ENCODE peak calls at places on chromosomes 12 and 14, in five cellular contexts. O, C, L, G and M are unnamed samples.

GRCh38 chr12:480831-481230 is 21.1 kb downstream of the B4GALNT3 start:
- DNase-seq in L (peak), G (peak), C (peak), O (no peak), M (no peak)

GRCh38 chr12:121711925-121712461 is 559 bp upstream of the TMEM120B start:
- DNase-seq in L (no peak), C (no peak), O (no peak), G (no peak), M (no peak)

GRCh38 chr12:116372815-116373214 is 95.3 kb upstream of the MED13L start:
- DNase-seq in L (no peak), C (no peak), O (no peak), G (peak), M (no peak)

GRCh38 chr12:44930972-44931600 is 55.0 kb upstream of the NELL2 start:
- DNase-seq in O (no peak), C (peak), L (no peak), G (peak), M (peak)

GRCh38 chr12:67531519-67531918 is 117.0 kb upstream of the DYRK2 start:
- DNase-seq in C (no peak), G (no peak), L (no peak), O (no peak), M (no peak)

GRCh38 chr12:78933014-78933413 is 68.4 kb downstream of the SYT1 start:
- DNase-seq in O (no peak), L (no peak), C (peak), G (no peak), M (no peak)

GRCh38 chr12:67042697-67043131 is 226.4 kb upstream of the CAND1 start:
- DNase-seq in G (peak), C (peak), L (peak), O (no peak), M (no peak)

GRCh38 chr14:32230181-32230580 is 27.1 kb upstream of the RNU6-8 start:
- DNase-seq in L (no peak), O (no peak), C (peak), G (peak), M (no peak)

GRCh38 chr12:124625867-124626675 is 58.7 kb upstream of the NCOR2 start:
- DNase-seq in G (peak), O (no peak), C (peak), L (no peak), M (no peak)

GRCh38 chr14:68816183-68816942 is 23.5 kb upstream of the ZFP36L1 start:
- DNase-seq in G (peak), L (peak), C (peak), O (peak), M (peak)

GRCh38 chr12:113758165-113758924 is 207.8 kb downstream of the RBM19 start:
- DNase-seq in L (no peak), G (no peak), C (no peak), O (no peak), M (no peak)

GRCh38 chr14:79552778-79553177 is 658.5 kb downstream of the DIO2 start:
- DNase-seq in O (no peak), L (no peak), G (no peak), C (no peak), M (no peak)

GRCh38 chr12:56153291-56154065 is 1.1 kb downstream of the MYL6B start:
- DNase-seq in C (no peak), O (no peak), L (no peak), G (no peak), M (no peak)

GRCh38 chr12:117047810-117048584 is 51.2 kb downstream of the TESC start:
- DNase-seq in G (peak), O (no peak), L (no peak), C (peak), M (no peak)

GRCh38 chr12:20370001-20370381 is 1.7 kb downstream of the PDE3A start:
- DNase-seq in C (no peak), O (peak), G (peak), L (peak), M (no peak)

GRCh38 chr12:75994069-75994740 is 37.4 kb downstream of the PHLDA1 start:
- DNase-seq in O (no peak), L (no peak), G (no peak), C (no peak), M (no peak)

GRCh38 chr12:121522962-121523361 is 57.9 kb downstream of the KDM2B start:
- DNase-seq in L (no peak), G (no peak), O (no peak), C (no peak), M (no peak)

GRCh38 chr12:58847876-58848600 is 72.3 kb downstream of the LRIG3 start:
- DNase-seq in C (no peak), L (no peak), G (no peak), O (no peak), M (no peak)

GRCh38 chr14:100880271-100881101 is 23.0 kb downstream of the RTL1 start:
- DNase-seq in C (no peak), L (no peak), G (no peak), O (no peak), M (no peak)

GRCh38 chr12:132601171-132601883 is 9.1 kb downstream of the LRCOL1 start:
- DNase-seq in L (no peak), C (no peak), O (no peak), G (no peak), M (no peak)

GRCh38 chr12:94951071-94951639 is 52.3 kb downstream of the NDUFA12 start:
- DNase-seq in O (no peak), L (no peak), C (no peak), G (no peak), M (no peak)

GRCh38 chr12:104182144-104182543 is 33.4 kb upstream of the TXNRD1 start:
- DNase-seq in G (no peak), C (peak), L (no peak), O (no peak), M (no peak)

GRCh38 chr12:84660139-84660538 is 252.5 kb downstream of the SLC6A15 start:
- DNase-seq in C (no peak), L (no peak), O (no peak), G (no peak), M (no peak)

GRCh38 chr12:114709112-114709511 is 25.1 kb upstream of the TBX3 start:
- DNase-seq in O (no peak), L (no peak), C (no peak), G (no peak), M (no peak)

GRCh38 chr12:113889806-113890581 is 76.1 kb downstream of the RBM19 start:
- DNase-seq in G (no peak), O (no peak), L (no peak), C (no peak), M (no peak)

GRCh38 chr12:85076688-85077430 is 40.7 kb downstream of the LRRIQ1 start:
- DNase-seq in G (peak), O (no peak), L (no peak), C (peak), M (peak)

GRCh38 chr12:98894412-98895085 is 249.5 kb downstream of the APAF1 start:
- DNase-seq in L (peak), G (no peak), O (peak), C (no peak), M (no peak)

GRCh38 chr14:105616802-105617192 is 90.4 kb downstream of the TMEM121 start:
- DNase-seq in C (no peak), L (no peak), O (no peak), G (no peak), M (no peak)

GRCh38 chr14:81169711-81170103 is 51.1 kb downstream of the GTF2A1 start:
- DNase-seq in L (peak), G (peak), O (no peak), C (peak), M (no peak)
- H4K91ac ChIP-seq in L (no peak), G (peak), O (peak), C (peak), M (no peak)

DNA sequence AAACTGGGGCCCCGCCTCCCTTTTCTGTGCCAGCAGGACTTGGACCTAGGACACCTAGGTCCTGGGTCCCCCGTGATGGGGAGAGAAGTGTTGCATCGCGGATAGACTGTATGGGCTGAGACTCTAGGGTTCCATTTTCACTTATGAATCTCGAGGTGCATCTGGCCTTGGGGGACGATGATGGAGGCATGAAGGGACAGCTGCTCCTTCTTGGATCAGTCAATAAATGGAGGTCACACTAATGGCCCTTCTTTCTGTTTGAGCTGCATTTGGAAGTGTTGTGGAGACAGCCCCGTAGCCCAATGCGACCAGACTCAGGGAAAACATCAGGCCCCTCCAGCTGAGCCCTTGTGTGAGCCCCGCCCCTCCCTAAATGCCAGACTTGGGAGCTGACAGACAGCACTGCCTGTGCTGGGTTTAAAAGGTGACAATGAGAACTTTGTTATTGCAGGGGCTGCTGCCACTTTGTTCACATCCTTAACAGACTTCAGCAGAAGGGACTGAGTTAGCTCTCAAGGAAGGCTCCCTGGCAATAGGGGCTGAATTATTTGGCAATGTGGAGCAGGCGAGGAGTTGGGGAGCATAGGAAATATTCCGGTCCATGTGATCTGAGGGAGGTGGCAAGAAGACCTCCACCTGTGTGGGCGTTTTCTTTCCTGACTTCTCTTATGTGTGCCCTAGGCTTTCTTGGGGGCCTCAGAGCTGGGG is 838 bp downstream of the DTX3 start:
- DNase-seq in O (no peak), G (no peak), L (no peak), C (no peak), M (no peak)
- H4K91ac ChIP-seq in O (peak), G (peak), L (no peak), C (peak), M (no peak)

DNA sequence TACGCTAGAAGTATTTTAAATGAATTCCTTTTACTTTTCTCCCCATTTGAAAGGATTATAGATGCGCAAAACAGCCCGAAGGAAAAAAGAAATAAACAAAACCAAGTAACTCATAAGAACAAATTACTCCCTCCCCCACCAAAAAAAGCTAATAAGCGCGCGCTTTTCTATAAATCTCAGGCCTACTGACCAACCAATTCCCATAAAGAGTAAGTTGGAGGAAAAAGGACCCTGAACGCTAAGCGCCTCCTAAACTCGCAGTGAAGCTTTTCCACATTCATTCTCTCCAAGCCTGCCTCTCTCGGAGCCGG is 583 bp downstream of the MBIP start:
- DNase-seq in C (peak), O (no peak), L (no peak), G (no peak), M (no peak)
- H4K91ac ChIP-seq in C (peak), O (no peak), L (no peak), G (peak), M (no peak)

GRCh38 chr14:65169351-65169750 is 67.0 kb upstream of the MAX start:
- DNase-seq in O (no peak), G (peak), C (peak), L (no peak), M (no peak)
- H4K91ac ChIP-seq in O (no peak), G (no peak), C (no peak), L (no peak), M (no peak)

DNA sequence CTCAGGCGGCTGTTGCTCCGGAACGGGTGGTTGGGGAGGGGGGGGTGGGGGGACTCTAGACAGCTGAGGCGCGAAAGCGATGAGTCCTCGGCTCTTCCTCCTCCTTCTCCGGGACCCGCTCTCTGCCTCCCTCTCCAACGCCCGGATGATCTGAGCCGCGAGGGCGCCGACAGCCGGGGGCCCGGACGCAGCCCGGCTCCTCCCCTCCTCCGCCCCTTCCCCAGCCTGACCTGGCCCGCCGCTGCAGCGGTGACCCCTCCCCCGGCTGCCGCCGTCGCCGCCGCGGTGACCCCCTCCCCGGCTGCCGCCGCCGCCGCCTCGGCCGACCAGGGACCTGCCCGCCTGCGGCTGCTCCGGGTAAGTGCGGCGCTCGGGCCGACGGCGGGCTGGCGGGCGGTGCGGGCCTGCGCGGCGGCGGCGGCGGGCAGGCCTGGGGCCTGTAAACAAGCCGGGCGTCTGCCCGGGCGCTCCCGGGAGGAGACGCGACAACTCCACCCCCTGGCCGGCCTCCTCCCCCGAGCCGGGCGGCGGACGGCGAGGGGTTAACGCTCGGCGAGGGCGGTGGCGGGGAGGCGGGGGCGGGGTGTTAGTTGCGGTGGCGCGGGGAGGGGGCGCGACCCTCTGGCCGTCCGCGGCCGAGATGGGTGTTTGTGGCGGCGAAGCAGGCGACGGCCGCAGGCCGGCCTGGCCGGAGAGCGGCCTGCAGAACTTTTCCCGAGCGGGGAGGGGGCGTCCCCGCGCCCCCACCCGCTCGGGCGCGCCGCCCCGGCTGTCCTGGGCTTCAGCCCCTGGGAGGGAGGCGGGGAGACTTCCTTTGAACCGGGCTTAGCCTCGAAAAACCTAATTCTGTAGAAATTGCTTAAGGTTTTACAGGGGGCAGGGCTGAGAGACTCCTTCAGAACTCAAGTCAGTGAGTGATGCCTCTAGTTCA is 565 bp downstream of the PPM1A start:
- DNase-seq in C (peak), O (peak), G (peak), L (peak), M (peak)
- H4K91ac ChIP-seq in C (no peak), O (no peak), G (peak), L (no peak), M (no peak)